ENCODE peak calls at places on chromosomes 11 and 22, in seven cellular contexts. M is astrocyte, Y is mammary epithelial cell, X is IMR-90, J is OCI-LY7, Q is H1, C is PC-3. K is an unnamed sample.

GRCh38 chr11:89625171-89625570 is 84.9 kb upstream of the TRIM77 start:
- DNase-seq in J (no peak), X (no peak), C (peak; percentile 35), Q (no peak), Y (no peak), M (no peak), K (no peak)

GRCh38 chr11:117544431-117544830 is 216.8 kb downstream of the CEP164 start:
- DNase-seq in Y (no peak), M (no peak), Q (no peak), J (no peak), X (no peak), C (no peak), K (no peak)

GRCh38 chr22:38353142-38353629 is 36.0 kb upstream of the CSNK1E start:
- DNase-seq in C (peak; percentile 63), Q (peak; percentile 97), M (no peak), J (peak; percentile 63), Y (peak; percentile 52), X (peak; percentile 27), K (peak; percentile 75)

GRCh38 chr11:44005076-44005800 is 42.5 kb upstream of the ACCSL start:
- DNase-seq in C (no peak), X (no peak), Y (no peak), J (no peak), Q (peak; percentile 52), M (no peak), K (no peak)

GRCh38 chr22:50688448-50688847 is 15.8 kb downstream of the SHANK3 start:
- DNase-seq in M (no peak), J (no peak), C (no peak), Q (peak; percentile 26), X (no peak), Y (no peak), K (no peak)

GRCh38 chr11:5274340-5274739 is 4.6 kb upstream of the HBE1 start:
- DNase-seq in J (no peak), C (no peak), Q (no peak), X (no peak), M (no peak), Y (peak; percentile 16), K (no peak)

GRCh38 chr11:115437902-115438575 is 66.2 kb downstream of the CADM1 start:
- DNase-seq in Y (no peak), M (no peak), X (no peak), J (no peak), C (no peak), Q (no peak), K (no peak)

GRCh38 chr22:48698618-48699017 is 1129.1 kb downstream of the BRD1 start:
- DNase-seq in Y (no peak), C (no peak), Q (no peak), X (no peak), M (no peak), J (no peak), K (no peak)

GRCh38 chr22:42151924-42152635 is 21.5 kb upstream of the CYP2D6 start:
- DNase-seq in Q (peak; percentile 61), X (no peak), J (no peak), M (no peak), Y (no peak), C (no peak), K (peak; percentile 16)

GRCh38 chr11:91497847-91498246 is 726.8 kb upstream of the FAT3 start:
- DNase-seq in C (no peak), X (no peak), J (no peak), Y (no peak), M (no peak), Q (no peak), K (no peak)
- H2AFZ ChIP-seq in C (no peak overlapping the region), X (no peak overlapping the region), J (no peak overlapping the region), Y (no peak overlapping the region), M (no peak overlapping the region), Q (no peak overlapping the region), K (no peak overlapping the region)

DNA sequence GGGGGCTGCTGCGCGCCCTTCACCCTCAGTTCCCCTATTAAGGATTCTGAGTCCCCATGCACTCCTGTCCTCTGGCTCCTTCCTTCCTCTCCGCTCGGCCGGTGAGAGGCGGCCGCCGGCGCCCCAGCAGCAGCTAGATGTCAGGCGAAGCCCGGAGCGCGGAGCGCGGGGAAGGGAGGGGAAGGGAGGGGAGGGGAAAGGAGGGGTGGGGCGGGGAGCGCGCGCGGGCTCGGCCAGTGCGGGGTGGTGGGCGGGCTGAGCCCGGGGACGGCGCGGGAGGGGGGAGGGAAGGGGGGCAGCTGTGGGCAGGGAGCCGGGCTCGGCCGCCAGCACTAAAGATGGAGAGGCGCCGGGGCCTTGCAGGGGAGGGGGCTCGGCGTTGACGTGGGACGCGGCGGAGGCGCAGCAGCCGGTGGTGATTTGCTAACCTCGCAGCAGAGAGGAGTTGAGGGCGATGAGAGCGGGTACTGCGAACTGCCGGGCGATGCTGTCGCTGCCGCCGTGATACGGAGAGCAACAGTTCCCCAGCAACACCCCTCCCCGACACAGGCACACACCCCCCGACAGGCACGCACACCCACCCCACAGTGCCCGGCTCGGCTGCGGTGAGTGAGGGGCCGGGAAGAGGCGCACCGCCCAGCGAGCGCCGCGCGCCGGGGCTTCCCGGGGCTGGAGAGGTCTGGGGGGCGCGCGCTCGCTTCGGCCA is at the start of gene ZBTB16:
- DNase-seq in C (no peak), Q (peak; percentile 82), X (no peak), M (no peak), J (no peak), Y (no peak), K (peak; percentile 37)
- H2AFZ ChIP-seq in C (no peak within 1 kb of the TSS), Q (peak within 1 kb of the TSS; percentile 73), X (peak within 1 kb of the TSS; percentile 84), M (peak within 1 kb of the TSS; percentile 66), J (no peak within 1 kb of the TSS), Y (peak within 1 kb of the TSS; percentile 67), K (peak within 1 kb of the TSS; percentile 81)

DNA sequence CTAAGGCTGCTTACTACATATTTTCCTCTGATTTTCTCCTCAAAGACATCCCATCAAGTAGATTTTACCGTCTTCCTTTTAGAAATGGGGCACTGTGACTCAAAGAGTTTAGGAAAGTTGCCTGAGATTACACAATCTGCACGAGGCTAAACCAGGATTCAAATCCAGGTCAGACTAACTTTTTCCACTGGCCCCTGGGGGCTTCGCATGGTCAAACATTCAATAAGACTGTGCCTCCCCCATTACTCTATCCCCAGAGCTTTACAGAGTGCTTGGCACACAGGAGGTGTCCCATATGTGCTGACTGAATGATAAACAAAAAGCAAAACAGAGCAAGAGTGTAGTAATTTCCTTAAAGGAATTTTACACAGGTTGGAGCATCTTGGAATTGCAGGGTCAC is 118.1 kb upstream of the TEAD1 start:
- DNase-seq in Y (no peak), X (peak; percentile 62), J (no peak), Q (peak; percentile 47), C (no peak), M (peak; percentile 55), K (peak; percentile 82)
- H2AFZ ChIP-seq in Y (peak overlapping the region; percentile 20), X (no peak overlapping the region), J (no peak overlapping the region), Q (peak overlapping the region; percentile 17), C (no peak overlapping the region), M (no peak overlapping the region), K (peak overlapping the region; percentile 54)

DNA sequence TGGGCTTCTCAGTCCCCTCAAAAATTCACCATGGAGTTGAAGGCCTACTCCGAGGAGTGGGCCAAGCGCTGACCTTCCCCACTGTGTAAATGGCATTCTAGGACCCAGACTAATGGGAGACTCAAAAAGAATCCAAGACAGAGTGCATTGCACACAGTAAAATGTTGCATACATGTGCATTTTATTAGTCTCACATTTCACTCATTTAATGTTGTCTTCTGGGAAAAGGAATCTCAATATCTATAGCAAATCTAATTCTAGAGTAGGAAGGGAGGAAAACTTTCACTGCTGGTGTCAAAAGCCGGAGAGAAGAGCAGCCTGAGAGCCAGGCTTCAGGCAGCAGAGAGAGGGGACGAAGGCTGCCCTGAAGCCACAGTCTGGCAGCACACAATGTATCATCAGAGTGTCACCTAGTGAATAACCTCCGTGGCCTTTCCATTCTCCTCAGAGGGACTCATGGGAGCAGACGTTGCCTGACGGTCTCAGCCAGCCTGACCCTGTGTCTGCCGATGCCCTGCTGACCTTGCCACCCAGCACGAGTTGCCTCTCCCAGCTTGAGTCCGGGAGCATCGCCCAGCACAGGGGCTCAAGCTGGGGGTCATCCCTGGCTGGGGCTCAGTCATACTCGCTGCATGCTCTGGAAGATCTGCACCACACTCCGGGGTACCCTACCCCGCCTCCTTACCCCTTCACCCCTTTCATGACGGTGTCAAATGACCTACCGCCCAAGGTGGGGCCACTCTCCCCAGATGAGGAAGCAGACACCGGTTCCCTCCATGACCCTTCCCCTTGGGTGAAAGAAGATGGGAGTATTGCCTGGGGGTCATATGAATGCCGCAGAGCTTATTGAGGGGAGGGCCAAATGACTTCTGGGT is 12.9 kb upstream of the POU2AF3 start:
- DNase-seq in Q (no peak), X (no peak), Y (no peak), C (no peak), M (no peak), J (no peak), K (no peak)
- H2AFZ ChIP-seq in Q (no peak overlapping the region), X (peak overlapping the region; percentile 27), Y (no peak overlapping the region), C (no peak overlapping the region), M (no peak overlapping the region), J (no peak overlapping the region), K (no peak overlapping the region)

GRCh38 chr11:35033011-35033410 is 106.0 kb upstream of the CD44 start:
- DNase-seq in C (no peak), J (no peak), M (no peak), Y (no peak), X (no peak), Q (no peak), K (no peak)

GRCh38 chr11:35029979-35030378 is 109.0 kb upstream of the CD44 start:
- DNase-seq in X (peak; percentile 84), J (no peak), Y (peak; percentile 79), M (peak; percentile 91), Q (no peak), C (peak; percentile 72), K (peak; percentile 97)

GRCh38 chr11:35034401-35034800 is 104.6 kb upstream of the CD44 start:
- DNase-seq in C (no peak), J (no peak), Y (no peak), Q (no peak), X (no peak), M (no peak), K (no peak)

GRCh38 chr11:35030716-35031213 is 108.2 kb upstream of the CD44 start:
- DNase-seq in Q (no peak), J (no peak), X (peak; percentile 98), Y (peak; percentile 97), M (peak; percentile 95), C (peak; percentile 96), K (peak; percentile 100)

DNA sequence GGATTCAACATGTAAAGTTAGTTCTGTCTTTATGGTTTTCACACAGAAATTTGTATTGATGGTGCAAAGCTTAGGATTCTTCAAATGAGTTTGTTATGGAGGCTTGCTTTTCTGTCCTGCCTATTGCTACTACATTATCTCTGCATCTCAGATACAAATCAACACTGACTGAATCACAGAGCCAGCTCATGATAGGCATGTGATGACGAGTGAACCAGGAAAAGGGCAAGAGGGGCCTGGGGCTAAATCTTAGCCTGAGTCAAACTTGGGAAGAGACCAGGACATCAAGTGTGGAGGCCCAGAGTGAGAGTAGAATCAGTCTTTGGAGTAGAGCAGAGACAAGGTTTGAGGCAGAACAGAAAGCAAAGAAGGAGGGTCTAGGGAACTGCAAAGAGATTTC is 107.1 kb upstream of the CD44 start:
- DNase-seq in Y (peak; percentile 93), C (peak; percentile 92), Q (no peak), M (no peak), X (peak; percentile 70), J (no peak), K (peak; percentile 79)
- H2AFZ ChIP-seq in Y (no peak overlapping the region), C (no peak overlapping the region), Q (peak overlapping the region; percentile 14), M (no peak overlapping the region), X (no peak overlapping the region), J (no peak overlapping the region), K (no peak overlapping the region)

K was measured in GM23248.